ENCODE peak calls at places on chromosome 18, in seven cellular contexts. Y is cardiac fibroblast, I is GM23248, Z is NCI-H446 treated with DMSO at 0.1 percent for 48 hours, A is HCT116, W is left ventricle myocardium superior, X is EL. C is an unnamed sample.

GRCh38 chr18:51864219-51864965 is 475.6 kb upstream of the DCC start:
- DNase-seq in I (no peak), W (no peak), Z (no peak), X (no peak), Y (no peak), A (no peak), C (no peak)

GRCh38 chr18:72100465-72100864 is 443.7 kb downstream of the CBLN2 start:
- DNase-seq in Z (no peak), I (no peak), A (no peak), W (no peak), Y (no peak), X (no peak), C (no peak)

GRCh38 chr18:61876899-61877298 is 15.9 kb downstream of the RNF152 start:
- DNase-seq in Z (no peak), A (no peak), W (no peak), Y (no peak), I (no peak), X (no peak), C (no peak)

GRCh38 chr18:54805571-54806334 is 22.5 kb upstream of the RAB27B start:
- DNase-seq in Y (peak), Z (no peak), X (peak), W (no peak), A (no peak), I (peak), C (peak)

GRCh38 chr18:8448091-8448490 is 161.1 kb upstream of the RAB12 start:
- DNase-seq in Y (no peak), X (no peak), I (no peak), Z (no peak), W (no peak), A (no peak), C (no peak)

GRCh38 chr18:55539240-55539639 is 48.8 kb downstream of the TCF4 start:
- DNase-seq in Z (no peak), W (no peak), A (no peak), I (peak), X (peak), Y (no peak), C (no peak)

GRCh38 chr18:37481491-37481890 is 84.1 kb downstream of the CELF4 start:
- DNase-seq in X (peak), A (no peak), W (no peak), Z (no peak), I (no peak), Y (no peak), C (no peak)

GRCh38 chr18:35934891-35935290 is 37.6 kb upstream of the RMP24 start:
- DNase-seq in A (no peak), Z (no peak), X (no peak), W (no peak), Y (no peak), I (no peak), C (no peak)

GRCh38 chr18:67525328-67526110 is 9.0 kb upstream of the DSEL start:
- DNase-seq in I (peak), X (peak), Y (peak), W (peak), Z (peak), A (no peak), C (peak)

GRCh38 chr18:36511791-36512352 is 214.4 kb downstream of the FHOD3 start:
- DNase-seq in X (no peak), Z (no peak), A (no peak), Y (peak), I (peak), W (no peak), C (no peak)

GRCh38 chr18:78773303-78773755 is 206.3 kb upstream of the SALL3 start:
- DNase-seq in Z (no peak), X (no peak), A (no peak), Y (no peak), W (no peak), I (no peak), C (no peak)

GRCh38 chr18:57077786-57078552 is 68.9 kb upstream of the BOD1L2 start:
- DNase-seq in W (no peak), Z (no peak), X (no peak), I (no peak), Y (no peak), A (no peak), C (no peak)

GRCh38 chr18:27762054-27762453 is 414.9 kb downstream of the CDH2 start:
- DNase-seq in Z (no peak), A (no peak), I (no peak), X (peak), W (no peak), Y (no peak), C (no peak)

GRCh38 chr18:31630549-31630948 is 38.9 kb downstream of the TTR start:
- DNase-seq in W (no peak), A (no peak), Y (no peak), Z (no peak), X (no peak), I (no peak), C (no peak)